ENCODE peak calls at places on chromosome 1, in seven cellular contexts. I is GM04503, Y is T-cell, H is GM19239, L is lung, J is body of pancreas, M is LoVo. N is an unnamed sample.

GRCh38 chr1:181482001-181482430 is 1.3 kb upstream of the CACNA1E start:
- DNase-seq in I (no peak), L (no peak), M (no peak), J (no peak), Y (no peak), H (no peak), N (no peak)

GRCh38 chr1:202184750-202185460 is 8.7 kb upstream of the LGR6 start:
- DNase-seq in L (peak), I (peak), H (peak), J (peak), Y (no peak), M (peak), N (no peak)

GRCh38 chr1:182235952-182236650 is 155.5 kb downstream of the GLUL start:
- DNase-seq in Y (no peak), H (no peak), I (no peak), M (no peak), J (no peak), L (peak), N (no peak)

GRCh38 chr1:7669559-7670208 is 101.4 kb upstream of the VAMP3 start:
- DNase-seq in M (peak), J (peak), H (peak), L (no peak), Y (peak), I (no peak), N (no peak)

GRCh38 chr1:109919271-109919670 is 8.6 kb downstream of the CSF1 start:
- DNase-seq in Y (no peak), J (no peak), M (no peak), L (no peak), I (no peak), H (no peak), N (no peak)

GRCh38 chr1:245334827-245335490 is 180.2 kb downstream of the KIF26B start:
- DNase-seq in M (no peak), L (no peak), I (no peak), H (no peak), J (no peak), Y (no peak), N (no peak)

GRCh38 chr1:3777647-3778589 is 5.4 kb downstream of the SMIM1 start:
- DNase-seq in Y (no peak), I (no peak), H (no peak), J (no peak), M (no peak), L (no peak), N (no peak)

GRCh38 chr1:226424228-226425003 is 16.5 kb upstream of the PARP1 start:
- DNase-seq in H (no peak), M (no peak), J (no peak), L (no peak), I (no peak), Y (no peak), N (no peak)

GRCh38 chr1:236622407-236622806 is 18.1 kb upstream of the HEATR1 start:
- DNase-seq in M (no peak), L (no peak), Y (no peak), I (no peak), J (no peak), H (no peak), N (no peak)

GRCh38 chr1:59220356-59220755 is 76.5 kb upstream of the FGGY start:
- DNase-seq in I (no peak), H (no peak), L (no peak), M (no peak), J (no peak), Y (no peak), N (no peak)

GRCh38 chr1:203536575-203536974 is 42.6 kb downstream of the OPTC start:
- DNase-seq in I (no peak), H (no peak), L (no peak), M (no peak), Y (no peak), J (no peak), N (no peak)

GRCh38 chr1:197776348-197777082 is 1.2 kb upstream of the DENND1B start:
- DNase-seq in M (no peak), H (no peak), I (peak), J (no peak), L (no peak), Y (no peak), N (no peak)

GRCh38 chr1:232463226-232463625 is 166.7 kb downstream of the SIPA1L2 start:
- DNase-seq in H (no peak), I (no peak), J (no peak), Y (no peak), M (no peak), L (no peak), N (no peak)

GRCh38 chr1:26378088-26378878 is 5.7 kb upstream of the ZNF683 start:
- DNase-seq in Y (peak), J (peak), I (peak), H (peak), L (peak), M (peak), N (no peak)

GRCh38 chr1:179264506-179264905 is 29.1 kb upstream of the SOAT1 start:
- DNase-seq in H (no peak), Y (no peak), M (no peak), I (no peak), L (no peak), J (peak), N (no peak)

GRCh38 chr1:152110365-152110859 is 4.8 kb downstream of the TCHH start:
- DNase-seq in Y (no peak), L (no peak), J (peak), I (no peak), M (peak), H (no peak), N (no peak)

GRCh38 chr1:180254854-180255253 is 24.8 kb downstream of the LHX4 start:
- DNase-seq in M (no peak), L (no peak), H (no peak), I (no peak), J (no peak), Y (no peak), N (no peak)

GRCh38 chr1:107954719-107955415 is 10.1 kb downstream of the VAV3 start:
- DNase-seq in L (no peak), Y (no peak), J (no peak), M (no peak), H (no peak), I (no peak), N (no peak)

N was measured in chondrocyte.